ENCODE peak calls at places on chromosome 22, in nine cellular contexts. C, L, B, J, G, Z, A, E and O are unnamed samples.

GRCh38 chr22:43566561-43567332 is 154.9 kb downstream of the MPPED1 start:
- DNase-seq in J (no peak), Z (no peak), G (no peak), A (no peak), C (no peak), B (no peak), E (no peak), L (no peak), O (no peak)

GRCh38 chr22:48208894-48209293 is 1446.4 kb downstream of the TBC1D22A start:
- DNase-seq in L (no peak), Z (peak; percentile 21), B (no peak), G (no peak), J (no peak), A (no peak), E (no peak), C (no peak), O (no peak)

GRCh38 chr22:48373626-48374173 is 1454.0 kb downstream of the BRD1 start:
- DNase-seq in B (no peak), G (no peak), Z (no peak), J (no peak), L (no peak), A (no peak), E (no peak), C (no peak), O (no peak)

GRCh38 chr22:35409783-35410662 is 10.1 kb downstream of the MCM5 start:
- DNase-seq in A (no peak), E (peak; percentile 95), B (no peak), J (no peak), C (no peak), G (no peak), L (no peak), Z (no peak), O (no peak)

GRCh38 chr22:36461665-36462474 is 19.6 kb downstream of the TXN2 start:
- DNase-seq in E (no peak), Z (no peak), B (peak; percentile 73), C (peak; percentile 99), L (peak; percentile 96), J (no peak), G (peak; percentile 92), A (peak; percentile 38), O (no peak)

GRCh38 chr22:20922141-20922751 is 5.0 kb downstream of the CRKL start:
- DNase-seq in G (peak; percentile 19), L (peak; percentile 36), A (no peak), B (no peak), J (no peak), E (no peak), C (no peak), Z (no peak), O (no peak)

GRCh38 chr22:40519948-40520331 is 116.6 kb downstream of the MRTFA start:
- DNase-seq in J (no peak), A (no peak), G (no peak), C (no peak), Z (no peak), E (no peak), B (no peak), L (no peak), O (no peak)

GRCh38 chr22:47032956-47033647 is 270.7 kb downstream of the TBC1D22A start:
- DNase-seq in A (peak; percentile 1), C (no peak), J (no peak), Z (no peak), L (no peak), G (no peak), B (no peak), E (no peak), O (no peak)

GRCh38 chr22:27257987-27258386 is 543.6 kb downstream of the MN1 start:
- DNase-seq in E (no peak), A (no peak), G (no peak), C (no peak), L (peak; percentile 6), Z (no peak), J (no peak), B (peak; percentile 30), O (no peak)

GRCh38 chr22:37716708-37717107 is 19.9 kb downstream of the TRIOBP start:
- DNase-seq in B (no peak), A (no peak), J (no peak), G (peak; percentile 55), C (no peak), L (peak; percentile 66), Z (no peak), E (no peak), O (no peak)

GRCh38 chr22:30252411-30253204 is 6.0 kb upstream of the LIF start:
- DNase-seq in E (no peak), Z (no peak), C (peak; percentile 83), J (no peak), L (peak; percentile 47), B (peak; percentile 47), A (no peak), G (no peak), O (no peak)

GRCh38 chr22:19061471-19062138 is 60.6 kb downstream of the DGCR2 start:
- DNase-seq in L (no peak), A (no peak), G (peak; percentile 13), C (no peak), J (no peak), E (no peak), Z (peak; percentile 40), B (no peak), O (no peak)

GRCh38 chr22:17797721-17798559 is 23.7 kb upstream of the BID start:
- DNase-seq in E (peak; percentile 42), C (no peak), L (no peak), Z (no peak), J (no peak), G (no peak), B (no peak), A (no peak), O (no peak)